ENCODE peak calls at places on chromosomes 6 and 20, in five cellular contexts. O is tibial nerve, A is adrenal gland, V is ovary, J is upper lobe of left lung. E is an unnamed sample.

GRCh38 chr6:151679081-151679480 is 128.4 kb upstream of the ESR1 start:
- DNase-seq in O (no peak), A (no peak), V (no peak), J (no peak), E (no peak)

GRCh38 chr6:75436869-75437268 is 56.7 kb downstream of the FILIP1 start:
- DNase-seq in O (no peak), A (no peak), V (peak; percentile 41), J (no peak), E (no peak)

GRCh38 chr6:37878150-37878710 is 58.7 kb downstream of the ZFAND3 start:
- DNase-seq in O (no peak), A (no peak), V (no peak), J (no peak), E (no peak)

GRCh38 chr6:28648035-28648877 is 122.6 kb downstream of the GPX5 start:
- DNase-seq in O (no peak), A (peak; percentile 59), V (peak; percentile 54), J (no peak), E (no peak)

GRCh38 chr6:146948790-146949342 is 255.4 kb upstream of the STXBP5 start:
- DNase-seq in O (no peak), A (no peak), V (no peak), J (no peak), E (no peak)

GRCh38 chr20:33654680-33655161 is 7.4 kb upstream of the C20orf144 start:
- DNase-seq in O (no peak), A (no peak), V (peak; percentile 35), J (no peak), E (no peak)

GRCh38 chr6:38599261-38599660 is 40.5 kb downstream of the BTBD9 start:
- DNase-seq in O (no peak), A (no peak), V (no peak), J (no peak), E (no peak)

GRCh38 chr20:38573381-38573780 is 7.6 kb upstream of the ADIG start:
- DNase-seq in O (no peak), A (no peak), V (no peak), J (no peak), E (no peak)

GRCh38 chr6:55319961-55320690 is 7.1 kb upstream of the GFRAL start:
- DNase-seq in O (no peak), A (no peak), V (no peak), J (no peak), E (no peak)

GRCh38 chr6:30200551-30201281 is 12.5 kb downstream of the TRIM26 start:
- DNase-seq in O (no peak), A (no peak), V (no peak), J (no peak), E (peak; percentile 61)

GRCh38 chr6:2110504-2110903 is 134.9 kb downstream of the GMDS start:
- DNase-seq in O (no peak), A (no peak), V (no peak), J (no peak), E (no peak)

GRCh38 chr6:156590482-156590881 is 186.7 kb upstream of the ARID1B start:
- DNase-seq in O (no peak), A (no peak), V (no peak), J (peak; percentile 11), E (no peak)

GRCh38 chr20:41098703-41099250 is 38.6 kb upstream of the PLCG1 start:
- DNase-seq in O (no peak), A (no peak), V (no peak), J (no peak), E (no peak)

GRCh38 chr6:16927205-16927604 is 165.9 kb upstream of the ATXN1 start:
- DNase-seq in O (no peak), A (no peak), V (no peak), J (no peak), E (no peak)

GRCh38 chr20:41178495-41178894 is 41.2 kb downstream of the PLCG1 start:
- DNase-seq in O (peak; percentile 4), A (peak; percentile 5), V (no peak), J (no peak), E (no peak)

GRCh38 chr6:84166395-84166794 is 61.0 kb downstream of the CEP162 start:
- DNase-seq in O (no peak), A (no peak), V (no peak), J (no peak), E (no peak)

GRCh38 chr6:31161216-31162126 is 3.1 kb downstream of the TCF19 start:
- DNase-seq in O (no peak), A (no peak), V (no peak), J (peak; percentile 34), E (no peak)

GRCh38 chr6:27332692-27333641 is 20.9 kb upstream of the POM121L2 start:
- DNase-seq in O (no peak), A (no peak), V (peak; percentile 48), J (no peak), E (no peak)

DNA sequence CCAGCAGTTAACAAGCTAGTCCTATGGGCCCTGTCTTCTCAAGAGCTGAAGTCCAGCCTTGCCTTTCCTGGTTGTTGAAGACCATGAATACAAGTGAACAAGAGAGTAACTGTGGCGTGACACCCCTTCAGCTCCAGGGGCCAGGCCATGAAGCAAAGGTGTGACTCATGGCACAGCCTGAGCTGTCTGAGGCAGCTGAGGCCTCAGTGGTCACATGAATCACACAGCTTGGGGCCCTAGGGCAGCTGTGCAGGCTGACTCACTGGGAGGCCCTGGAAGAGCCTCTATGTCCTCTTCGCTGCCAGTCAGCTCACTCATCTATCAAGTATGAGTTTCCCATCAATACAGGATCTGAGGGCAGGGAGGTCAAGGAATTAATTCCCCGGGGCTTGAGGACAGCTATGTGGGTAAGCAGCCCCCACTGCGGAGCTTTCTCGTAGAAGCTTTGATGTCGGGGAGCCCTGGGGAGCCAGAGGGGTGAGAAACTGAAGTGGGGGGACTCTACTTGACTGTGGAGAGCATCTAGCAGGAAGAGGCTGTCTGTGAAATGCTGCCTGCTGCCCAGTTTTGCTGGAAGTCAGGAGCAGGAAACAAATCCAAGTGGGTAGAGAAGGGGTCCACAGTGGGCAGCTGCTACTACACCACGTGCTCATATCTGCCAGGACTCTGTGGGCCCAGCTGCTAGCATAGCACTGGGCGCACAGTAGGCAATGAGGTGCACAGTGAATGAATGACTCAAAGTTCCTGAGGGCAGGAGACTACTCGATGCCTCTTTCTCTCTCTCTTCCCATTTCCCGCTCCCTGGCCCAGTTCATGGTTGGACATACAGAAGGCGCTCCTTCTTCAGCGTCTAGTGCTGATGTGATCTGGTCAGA is 13.7 kb upstream of the FAM83C start:
- DNase-seq in O (no peak), A (peak; percentile 80), V (no peak), J (no peak), E (peak; percentile 73)
- H3K4me1 ChIP-seq in O (peaks cover 30% of the 10 kb centered on the region), A (peaks cover 20% of the 10 kb centered on the region), V (no peaks in the 10 kb centered on the region), J (peaks cover 16% of the 10 kb centered on the region), E (peaks cover 35% of the 10 kb centered on the region)

GRCh38 chr6:165611294-165611693 is 51.7 kb downstream of the PDE10A start:
- DNase-seq in O (no peak), A (no peak), V (no peak), J (no peak), E (no peak)
- TF ChIP-seq POLR2A in O (no peak), A (no peak), V (no peak), J (no peak), E (no peak)

DNA sequence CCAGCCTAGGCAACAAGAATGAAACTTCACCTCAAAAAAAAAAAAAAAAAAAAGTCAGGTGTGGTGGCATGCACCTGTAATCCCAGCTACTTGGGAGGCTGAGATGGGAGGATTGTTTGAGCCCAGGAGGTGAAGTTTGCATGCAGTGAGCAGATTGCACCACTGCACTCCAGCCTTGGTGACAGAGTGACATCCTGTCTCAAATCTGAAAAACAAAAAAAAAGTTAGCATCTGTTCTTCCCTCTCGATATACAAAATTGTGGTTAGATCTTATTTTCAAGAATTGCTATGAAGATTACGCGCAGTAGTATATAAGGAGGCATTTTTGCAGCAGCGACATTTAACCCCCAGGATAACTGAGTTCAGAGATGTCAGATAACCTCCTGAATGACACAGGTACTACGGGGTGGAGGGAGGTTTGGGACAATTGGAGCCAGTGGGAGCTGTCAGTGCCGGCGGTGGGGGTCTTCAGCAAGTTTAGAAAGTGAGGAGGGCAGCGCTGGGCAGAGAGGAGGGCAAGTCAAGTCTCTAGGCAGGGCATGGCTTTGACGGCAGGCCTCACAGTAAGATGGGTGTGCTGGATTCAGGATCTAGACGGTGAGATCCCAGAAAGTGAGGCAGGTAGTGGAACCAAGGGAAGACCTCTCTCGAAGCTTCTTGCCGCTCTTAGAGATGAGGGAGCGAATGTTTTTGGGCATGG is 26.2 kb upstream of the MRPS18A start:
- DNase-seq in O (no peak), A (no peak), V (no peak), J (no peak), E (no peak)
- H3K4me1 ChIP-seq in O (peaks cover 14% of the 10 kb centered on the region), A (peaks cover 10% of the 10 kb centered on the region), V (peaks cover 27% of the 10 kb centered on the region), J (peaks cover 25% of the 10 kb centered on the region), E (no peaks in the 10 kb centered on the region)

GRCh38 chr20:59046862-59047261 is 4.3 kb upstream of the PRELID3B start:
- DNase-seq in O (no peak), A (no peak), V (no peak), J (no peak), E (no peak)
- TF ChIP-seq POLR2A in O (no peak), A (no peak), V (no peak), J (no peak), E (no peak)

GRCh38 chr6:159981171-159981571 is 12.3 kb downstream of the IGF2R start:
- DNase-seq in O (no peak), A (no peak), V (no peak), J (no peak), E (no peak)

GRCh38 chr6:159977242-159978214 is 8.6 kb downstream of the IGF2R start:
- DNase-seq in O (no peak), A (no peak), V (peak; percentile 66), J (no peak), E (no peak)

GRCh38 chr6:159980474-159980873 is 11.6 kb downstream of the IGF2R start:
- DNase-seq in O (no peak), A (no peak), V (no peak), J (no peak), E (no peak)

GRCh38 chr6:159978291-159979135 is 9.6 kb downstream of the IGF2R start:
- DNase-seq in O (no peak), A (no peak), V (no peak), J (no peak), E (no peak)

DNA sequence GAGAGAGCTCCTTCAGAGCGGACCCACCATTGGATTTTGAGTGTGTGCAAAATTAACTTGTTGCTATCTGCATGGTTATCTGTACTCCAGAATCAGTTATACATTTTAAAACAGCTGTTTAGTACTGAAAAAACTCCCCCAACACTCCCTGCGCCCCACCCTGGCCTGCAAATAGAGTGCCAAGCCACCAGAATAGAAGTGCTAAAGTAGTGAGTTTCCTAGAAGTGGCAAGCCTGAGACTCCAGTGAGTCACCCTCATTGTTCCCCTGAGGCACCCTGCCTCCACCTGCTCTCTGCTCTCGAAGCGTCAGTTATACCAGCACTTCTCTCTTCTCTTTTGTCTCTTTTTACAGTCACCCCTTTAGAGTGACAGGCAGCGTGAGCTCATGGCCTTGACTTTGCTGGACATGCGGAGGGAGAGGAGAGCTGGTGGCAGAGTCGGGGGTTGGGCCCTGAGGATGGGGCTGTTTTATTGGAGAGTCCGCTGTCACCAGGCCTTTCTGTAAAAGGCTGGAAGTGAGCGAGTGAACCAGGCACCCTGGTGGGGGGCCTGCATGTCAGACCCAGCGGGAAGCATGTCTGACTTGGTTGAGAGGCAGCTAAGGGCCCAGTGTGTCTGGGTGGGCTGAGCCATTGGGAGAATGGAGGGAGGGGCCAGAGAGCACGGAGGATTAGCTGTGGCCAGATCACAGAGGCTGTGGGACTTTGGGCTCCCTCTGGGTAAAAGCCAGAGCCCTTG is 10.4 kb downstream of the IGF2R start:
- DNase-seq in O (no peak), A (no peak), V (no peak), J (no peak), E (no peak)
- H3K4me1 ChIP-seq in O (peaks cover 57% of the 10 kb centered on the region), A (peaks cover 77% of the 10 kb centered on the region), V (peaks cover 46% of the 10 kb centered on the region), J (peaks cover 78% of the 10 kb centered on the region), E (no peaks in the 10 kb centered on the region)